ENCODE peak calls at places on chromosomes 12 and 14, in six cellular contexts. H is NCI-H774, G is hypothalamus, J is NCI-H1105, W is NCI-H2081, Z is DMS153. X is an unnamed sample.

GRCh38 chr14:89702151-89702936 is 252.2 kb downstream of the EFCAB11 start:
- DNase-seq in H (peak), G (no peak), J (no peak), W (no peak), Z (no peak), X (peak)

GRCh38 chr12:88781909-88782308 is 201.6 kb upstream of the KITLG start:
- DNase-seq in H (no peak), G (no peak), J (no peak), W (no peak), Z (no peak), X (no peak)

GRCh38 chr14:76086636-76087035 is 65.1 kb upstream of the GPATCH2L start:
- DNase-seq in H (no peak), G (no peak), J (no peak), W (no peak), Z (no peak), X (no peak)

GRCh38 chr12:74227846-74228545 is 309.6 kb upstream of the ATXN7L3B start:
- DNase-seq in H (no peak), G (no peak), J (no peak), W (no peak), Z (no peak), X (no peak)

GRCh38 chr12:28086521-28086920 is 103.7 kb upstream of the CCDC91 start:
- DNase-seq in H (no peak), G (no peak), J (no peak), W (no peak), Z (no peak), X (peak)

GRCh38 chr12:107749094-107749493 is 11.8 kb downstream of the PRDM4 start:
- DNase-seq in H (no peak), G (no peak), J (no peak), W (no peak), Z (no peak), X (no peak)

GRCh38 chr12:90253674-90254181 is 545.1 kb upstream of the ATP2B1 start:
- DNase-seq in H (peak), G (peak), J (no peak), W (no peak), Z (peak), X (peak)

GRCh38 chr12:58459191-58459590 is 461.1 kb downstream of the LRIG3 start:
- DNase-seq in H (no peak), G (no peak), J (no peak), W (no peak), Z (no peak), X (no peak)

GRCh38 chr12:107042801-107043200 is 50.5 kb downstream of the CRY1 start:
- DNase-seq in H (no peak), G (no peak), J (no peak), W (no peak), Z (no peak), X (no peak)

GRCh38 chr12:13097526-13097925 is 5.9 kb downstream of the GSG1 start:
- DNase-seq in H (no peak), G (no peak), J (no peak), W (no peak), Z (no peak), X (peak)

GRCh38 chr14:69059658-69060648 is 80.9 kb upstream of the ACTN1 start:
- DNase-seq in H (no peak), G (no peak), J (no peak), W (no peak), Z (no peak), X (no peak)

GRCh38 chr14:51395361-51395849 is 155.4 kb downstream of the TMX1 start:
- DNase-seq in H (no peak), G (no peak), J (peak), W (no peak), Z (peak), X (no peak)

GRCh38 chr12:117552971-117553370 is 191.5 kb upstream of the NOS1 start:
- DNase-seq in H (no peak), G (no peak), J (no peak), W (no peak), Z (no peak), X (no peak)

GRCh38 chr12:50504798-50505385 is at the start of gene DIP2B:
- DNase-seq in H (peak), G (peak), J (peak), W (peak), Z (peak), X (peak)

GRCh38 chr14:23068792-23069412 is 11.6 kb upstream of the CDH24 start:
- DNase-seq in H (no peak), G (no peak), J (no peak), W (no peak), Z (no peak), X (peak)

GRCh38 chr14:67971627-67972625 is 152.3 kb downstream of the RAD51B start:
- DNase-seq in H (no peak), G (no peak), J (peak), W (no peak), Z (no peak), X (no peak)

GRCh38 chr14:65173973-65174693 is 71.8 kb upstream of the MAX start:
- DNase-seq in H (no peak), G (no peak), J (no peak), W (no peak), Z (no peak), X (no peak)

GRCh38 chr14:61459229-61459628 is 137.8 kb downstream of the PRKCH start:
- DNase-seq in H (no peak), G (no peak), J (no peak), W (no peak), Z (no peak), X (no peak)

GRCh38 chr12:53485955-53486729 is 13.1 kb downstream of the MAP3K12 start:
- DNase-seq in H (no peak), G (no peak), J (no peak), W (no peak), Z (no peak), X (no peak)

GRCh38 chr12:67382206-67382871 is 113.2 kb downstream of the CAND1 start:
- DNase-seq in H (no peak), G (no peak), J (no peak), W (no peak), Z (no peak), X (no peak)

GRCh38 chr14:60970146-60970545 is 10.7 kb downstream of the TRMT5 start:
- DNase-seq in H (no peak), G (no peak), J (no peak), W (no peak), Z (no peak), X (no peak)

GRCh38 chr12:113056631-113057488 is at the start of gene DTX1:
- DNase-seq in H (no peak), G (no peak), J (peak), W (no peak), Z (no peak), X (no peak)

GRCh38 chr14:92794547-92794941 is 439 bp downstream of the GOLGA5 start:
- DNase-seq in H (no peak), G (no peak), J (no peak), W (no peak), Z (no peak), X (peak)

GRCh38 chr12:14260011-14260993 is 105.2 kb upstream of the ATF7IP start:
- DNase-seq in H (peak), G (peak), J (no peak), W (peak), Z (peak), X (no peak)

GRCh38 chr14:54975856-54976255 is 51.0 kb downstream of the WDHD1 start:
- DNase-seq in H (no peak), G (no peak), J (no peak), W (no peak), Z (no peak), X (no peak)

GRCh38 chr12:3604281-3604680 is 113.3 kb downstream of the PRMT8 start:
- DNase-seq in H (no peak), G (no peak), J (no peak), W (no peak), Z (no peak), X (no peak)

GRCh38 chr12:82757611-82758010 is 70.9 kb downstream of the TMTC2 start:
- DNase-seq in H (no peak), G (no peak), J (no peak), W (no peak), Z (no peak), X (no peak)

GRCh38 chr12:124720687-124721500 is 142.8 kb downstream of the SCARB1 start:
- DNase-seq in H (peak), G (no peak), J (peak), W (peak), Z (peak), X (no peak)

GRCh38 chr14:104428333-104428851 is 151.2 kb upstream of the C14orf180 start:
- DNase-seq in H (no peak), G (no peak), J (no peak), W (no peak), Z (no peak), X (no peak)

GRCh38 chr14:91573894-91574837 is 64.1 kb upstream of the PPP4R3A start:
- DNase-seq in H (peak), G (no peak), J (peak), W (peak), Z (peak), X (peak)

GRCh38 chr12:88896958-88897357 is 316.7 kb upstream of the KITLG start:
- DNase-seq in H (no peak), G (no peak), J (no peak), W (no peak), Z (no peak), X (no peak)

GRCh38 chr12:85448548-85449139 is 168.6 kb downstream of the ALX1 start:
- DNase-seq in H (peak), G (no peak), J (peak), W (peak), Z (no peak), X (no peak)

X was measured in GM12865.